ENCODE peak calls at places on chromosomes 13 and 19, in eight cellular contexts. One of them, this sample, is unnamed.

GRCh38 chr19:11984986-11985385 is 20.1 kb downstream of the ZNF763 start:
- DNase-seq in stimulated activated CD8-positive, alpha-beta memory T cell treated with anti-CD3 and anti-CD28 coated beads, Interleukin-7, amount 100 ng/mL, for 1 hour: no peak
- DNase-seq in activated naive CD4-positive, alpha-beta T cell treated with anti-CD3 and anti-CD28 coated beads, Interleukin-2, amount 50 U/mL, for 72 hours: no peak
- DNase-seq in activated naive CD8-positive, alpha-beta T cell treated with anti-CD3 and anti-CD28 coated beads, Interleukin-2, amount 50 U/mL, for 24 hours: no peak
- DNase-seq in NCI-H510A: no peak
- DNase-seq in nucleus accumbens: no peak
- DNase-seq in GDM1: no peak
- DNase-seq in left ventricle myocardium inferior: no peak
- DNase-seq in this sample: no peak

GRCh38 chr19:6730153-6730804 is 7.1 kb downstream of the GPR108 start:
- DNase-seq in stimulated activated CD8-positive, alpha-beta memory T cell treated with anti-CD3 and anti-CD28 coated beads, Interleukin-7, amount 100 ng/mL, for 1 hour: no peak
- DNase-seq in activated naive CD4-positive, alpha-beta T cell treated with anti-CD3 and anti-CD28 coated beads, Interleukin-2, amount 50 U/mL, for 72 hours: peak
- DNase-seq in activated naive CD8-positive, alpha-beta T cell treated with anti-CD3 and anti-CD28 coated beads, Interleukin-2, amount 50 U/mL, for 24 hours: peak
- DNase-seq in NCI-H510A: no peak
- DNase-seq in nucleus accumbens: no peak
- DNase-seq in GDM1: no peak
- DNase-seq in left ventricle myocardium inferior: no peak
- DNase-seq in this sample: no peak

GRCh38 chr19:12546903-12547302 is 4.4 kb downstream of the ZNF564 start:
- DNase-seq in stimulated activated CD8-positive, alpha-beta memory T cell treated with anti-CD3 and anti-CD28 coated beads, Interleukin-7, amount 100 ng/mL, for 1 hour: no peak
- DNase-seq in activated naive CD4-positive, alpha-beta T cell treated with anti-CD3 and anti-CD28 coated beads, Interleukin-2, amount 50 U/mL, for 72 hours: no peak
- DNase-seq in activated naive CD8-positive, alpha-beta T cell treated with anti-CD3 and anti-CD28 coated beads, Interleukin-2, amount 50 U/mL, for 24 hours: no peak
- DNase-seq in NCI-H510A: no peak
- DNase-seq in nucleus accumbens: no peak
- DNase-seq in GDM1: no peak
- DNase-seq in left ventricle myocardium inferior: no peak
- DNase-seq in this sample: no peak

GRCh38 chr13:112734696-112735547 is 45.1 kb downstream of the ATP11A start:
- DNase-seq in stimulated activated CD8-positive, alpha-beta memory T cell treated with anti-CD3 and anti-CD28 coated beads, Interleukin-7, amount 100 ng/mL, for 1 hour: no peak
- DNase-seq in activated naive CD4-positive, alpha-beta T cell treated with anti-CD3 and anti-CD28 coated beads, Interleukin-2, amount 50 U/mL, for 72 hours: no peak
- DNase-seq in activated naive CD8-positive, alpha-beta T cell treated with anti-CD3 and anti-CD28 coated beads, Interleukin-2, amount 50 U/mL, for 24 hours: no peak
- DNase-seq in NCI-H510A: no peak
- DNase-seq in nucleus accumbens: no peak
- DNase-seq in GDM1: no peak
- DNase-seq in left ventricle myocardium inferior: no peak
- DNase-seq in this sample: peak

GRCh38 chr13:114296902-114297301 is 15.5 kb downstream of the UPF3A start:
- DNase-seq in stimulated activated CD8-positive, alpha-beta memory T cell treated with anti-CD3 and anti-CD28 coated beads, Interleukin-7, amount 100 ng/mL, for 1 hour: no peak
- DNase-seq in activated naive CD4-positive, alpha-beta T cell treated with anti-CD3 and anti-CD28 coated beads, Interleukin-2, amount 50 U/mL, for 72 hours: no peak
- DNase-seq in activated naive CD8-positive, alpha-beta T cell treated with anti-CD3 and anti-CD28 coated beads, Interleukin-2, amount 50 U/mL, for 24 hours: no peak
- DNase-seq in NCI-H510A: no peak
- DNase-seq in nucleus accumbens: no peak
- DNase-seq in GDM1: no peak
- DNase-seq in left ventricle myocardium inferior: no peak
- DNase-seq in this sample: no peak

GRCh38 chr19:50796634-50797428 is 6.6 kb downstream of the ACP4 start:
- DNase-seq in stimulated activated CD8-positive, alpha-beta memory T cell treated with anti-CD3 and anti-CD28 coated beads, Interleukin-7, amount 100 ng/mL, for 1 hour: no peak
- DNase-seq in activated naive CD4-positive, alpha-beta T cell treated with anti-CD3 and anti-CD28 coated beads, Interleukin-2, amount 50 U/mL, for 72 hours: no peak
- DNase-seq in activated naive CD8-positive, alpha-beta T cell treated with anti-CD3 and anti-CD28 coated beads, Interleukin-2, amount 50 U/mL, for 24 hours: no peak
- DNase-seq in NCI-H510A: no peak
- DNase-seq in nucleus accumbens: no peak
- DNase-seq in GDM1: no peak
- DNase-seq in left ventricle myocardium inferior: no peak
- DNase-seq in this sample: no peak

GRCh38 chr19:18425515-18426415 is 6.6 kb downstream of the SSBP4 start:
- DNase-seq in stimulated activated CD8-positive, alpha-beta memory T cell treated with anti-CD3 and anti-CD28 coated beads, Interleukin-7, amount 100 ng/mL, for 1 hour: no peak
- DNase-seq in activated naive CD4-positive, alpha-beta T cell treated with anti-CD3 and anti-CD28 coated beads, Interleukin-2, amount 50 U/mL, for 72 hours: no peak
- DNase-seq in activated naive CD8-positive, alpha-beta T cell treated with anti-CD3 and anti-CD28 coated beads, Interleukin-2, amount 50 U/mL, for 24 hours: no peak
- DNase-seq in NCI-H510A: no peak
- DNase-seq in nucleus accumbens: no peak
- DNase-seq in GDM1: no peak
- DNase-seq in left ventricle myocardium inferior: peak
- DNase-seq in this sample: peak

GRCh38 chr19:33302974-33303790 is 848 bp upstream of the CEBPA start:
- DNase-seq in stimulated activated CD8-positive, alpha-beta memory T cell treated with anti-CD3 and anti-CD28 coated beads, Interleukin-7, amount 100 ng/mL, for 1 hour: no peak
- DNase-seq in activated naive CD4-positive, alpha-beta T cell treated with anti-CD3 and anti-CD28 coated beads, Interleukin-2, amount 50 U/mL, for 72 hours: no peak
- DNase-seq in activated naive CD8-positive, alpha-beta T cell treated with anti-CD3 and anti-CD28 coated beads, Interleukin-2, amount 50 U/mL, for 24 hours: peak
- DNase-seq in NCI-H510A: no peak
- DNase-seq in nucleus accumbens: no peak
- DNase-seq in GDM1: no peak
- DNase-seq in left ventricle myocardium inferior: peak
- DNase-seq in this sample: peak

GRCh38 chr13:113152894-113153809 is 5.3 kb upstream of the PROZ start:
- DNase-seq in stimulated activated CD8-positive, alpha-beta memory T cell treated with anti-CD3 and anti-CD28 coated beads, Interleukin-7, amount 100 ng/mL, for 1 hour: no peak
- DNase-seq in activated naive CD4-positive, alpha-beta T cell treated with anti-CD3 and anti-CD28 coated beads, Interleukin-2, amount 50 U/mL, for 72 hours: peak
- DNase-seq in activated naive CD8-positive, alpha-beta T cell treated with anti-CD3 and anti-CD28 coated beads, Interleukin-2, amount 50 U/mL, for 24 hours: peak
- DNase-seq in NCI-H510A: no peak
- DNase-seq in nucleus accumbens: no peak
- DNase-seq in GDM1: no peak
- DNase-seq in left ventricle myocardium inferior: peak
- DNase-seq in this sample: peak

GRCh38 chr13:100667894-100668293 is 6.7 kb downstream of the TMTC4 start:
- DNase-seq in stimulated activated CD8-positive, alpha-beta memory T cell treated with anti-CD3 and anti-CD28 coated beads, Interleukin-7, amount 100 ng/mL, for 1 hour: no peak
- DNase-seq in activated naive CD4-positive, alpha-beta T cell treated with anti-CD3 and anti-CD28 coated beads, Interleukin-2, amount 50 U/mL, for 72 hours: no peak
- DNase-seq in activated naive CD8-positive, alpha-beta T cell treated with anti-CD3 and anti-CD28 coated beads, Interleukin-2, amount 50 U/mL, for 24 hours: no peak
- DNase-seq in NCI-H510A: no peak
- DNase-seq in nucleus accumbens: no peak
- DNase-seq in GDM1: no peak
- DNase-seq in left ventricle myocardium inferior: no peak
- DNase-seq in this sample: no peak

GRCh38 chr13:72983085-72983768 is 75.6 kb upstream of the KLF5 start:
- DNase-seq in stimulated activated CD8-positive, alpha-beta memory T cell treated with anti-CD3 and anti-CD28 coated beads, Interleukin-7, amount 100 ng/mL, for 1 hour: no peak
- DNase-seq in activated naive CD4-positive, alpha-beta T cell treated with anti-CD3 and anti-CD28 coated beads, Interleukin-2, amount 50 U/mL, for 72 hours: no peak
- DNase-seq in activated naive CD8-positive, alpha-beta T cell treated with anti-CD3 and anti-CD28 coated beads, Interleukin-2, amount 50 U/mL, for 24 hours: no peak
- DNase-seq in NCI-H510A: no peak
- DNase-seq in nucleus accumbens: no peak
- DNase-seq in GDM1: no peak
- DNase-seq in left ventricle myocardium inferior: no peak
- DNase-seq in this sample: peak

GRCh38 chr13:41034862-41035261 is 15.7 kb upstream of the ELF1 start:
- DNase-seq in stimulated activated CD8-positive, alpha-beta memory T cell treated with anti-CD3 and anti-CD28 coated beads, Interleukin-7, amount 100 ng/mL, for 1 hour: no peak
- DNase-seq in activated naive CD4-positive, alpha-beta T cell treated with anti-CD3 and anti-CD28 coated beads, Interleukin-2, amount 50 U/mL, for 72 hours: no peak
- DNase-seq in activated naive CD8-positive, alpha-beta T cell treated with anti-CD3 and anti-CD28 coated beads, Interleukin-2, amount 50 U/mL, for 24 hours: no peak
- DNase-seq in NCI-H510A: no peak
- DNase-seq in nucleus accumbens: no peak
- DNase-seq in GDM1: no peak
- DNase-seq in left ventricle myocardium inferior: no peak
- DNase-seq in this sample: no peak

GRCh38 chr13:35179494-35179893 is 237.4 kb downstream of the NBEA start:
- DNase-seq in stimulated activated CD8-positive, alpha-beta memory T cell treated with anti-CD3 and anti-CD28 coated beads, Interleukin-7, amount 100 ng/mL, for 1 hour: no peak
- DNase-seq in activated naive CD4-positive, alpha-beta T cell treated with anti-CD3 and anti-CD28 coated beads, Interleukin-2, amount 50 U/mL, for 72 hours: no peak
- DNase-seq in activated naive CD8-positive, alpha-beta T cell treated with anti-CD3 and anti-CD28 coated beads, Interleukin-2, amount 50 U/mL, for 24 hours: no peak
- DNase-seq in NCI-H510A: no peak
- DNase-seq in nucleus accumbens: no peak
- DNase-seq in GDM1: no peak
- DNase-seq in left ventricle myocardium inferior: no peak
- DNase-seq in this sample: peak

GRCh38 chr19:10505583-10506229 is 2.5 kb upstream of the KEAP1 start:
- DNase-seq in stimulated activated CD8-positive, alpha-beta memory T cell treated with anti-CD3 and anti-CD28 coated beads, Interleukin-7, amount 100 ng/mL, for 1 hour: peak
- DNase-seq in activated naive CD4-positive, alpha-beta T cell treated with anti-CD3 and anti-CD28 coated beads, Interleukin-2, amount 50 U/mL, for 72 hours: peak
- DNase-seq in activated naive CD8-positive, alpha-beta T cell treated with anti-CD3 and anti-CD28 coated beads, Interleukin-2, amount 50 U/mL, for 24 hours: peak
- DNase-seq in NCI-H510A: no peak
- DNase-seq in nucleus accumbens: no peak
- DNase-seq in GDM1: peak
- DNase-seq in left ventricle myocardium inferior: peak
- DNase-seq in this sample: peak

GRCh38 chr13:65314008-65314407 is 1916.1 kb downstream of the PCDH9 start:
- DNase-seq in stimulated activated CD8-positive, alpha-beta memory T cell treated with anti-CD3 and anti-CD28 coated beads, Interleukin-7, amount 100 ng/mL, for 1 hour: no peak
- DNase-seq in activated naive CD4-positive, alpha-beta T cell treated with anti-CD3 and anti-CD28 coated beads, Interleukin-2, amount 50 U/mL, for 72 hours: no peak
- DNase-seq in activated naive CD8-positive, alpha-beta T cell treated with anti-CD3 and anti-CD28 coated beads, Interleukin-2, amount 50 U/mL, for 24 hours: no peak
- DNase-seq in NCI-H510A: no peak
- DNase-seq in nucleus accumbens: no peak
- DNase-seq in GDM1: no peak
- DNase-seq in left ventricle myocardium inferior: no peak
- DNase-seq in this sample: no peak

GRCh38 chr13:34258646-34259386 is 440.9 kb downstream of the RFC3 start:
- DNase-seq in stimulated activated CD8-positive, alpha-beta memory T cell treated with anti-CD3 and anti-CD28 coated beads, Interleukin-7, amount 100 ng/mL, for 1 hour: no peak
- DNase-seq in activated naive CD4-positive, alpha-beta T cell treated with anti-CD3 and anti-CD28 coated beads, Interleukin-2, amount 50 U/mL, for 72 hours: no peak
- DNase-seq in activated naive CD8-positive, alpha-beta T cell treated with anti-CD3 and anti-CD28 coated beads, Interleukin-2, amount 50 U/mL, for 24 hours: no peak
- DNase-seq in NCI-H510A: no peak
- DNase-seq in nucleus accumbens: no peak
- DNase-seq in GDM1: no peak
- DNase-seq in left ventricle myocardium inferior: no peak
- DNase-seq in this sample: no peak

GRCh38 chr13:75318138-75318833 is 163.7 kb downstream of the TBC1D4 start:
- DNase-seq in stimulated activated CD8-positive, alpha-beta memory T cell treated with anti-CD3 and anti-CD28 coated beads, Interleukin-7, amount 100 ng/mL, for 1 hour: no peak
- DNase-seq in activated naive CD4-positive, alpha-beta T cell treated with anti-CD3 and anti-CD28 coated beads, Interleukin-2, amount 50 U/mL, for 72 hours: peak
- DNase-seq in activated naive CD8-positive, alpha-beta T cell treated with anti-CD3 and anti-CD28 coated beads, Interleukin-2, amount 50 U/mL, for 24 hours: peak
- DNase-seq in NCI-H510A: no peak
- DNase-seq in nucleus accumbens: no peak
- DNase-seq in GDM1: no peak
- DNase-seq in left ventricle myocardium inferior: no peak
- DNase-seq in this sample: no peak

GRCh38 chr13:98800078-98800477 is 47.6 kb upstream of the SLC15A1 start:
- DNase-seq in stimulated activated CD8-positive, alpha-beta memory T cell treated with anti-CD3 and anti-CD28 coated beads, Interleukin-7, amount 100 ng/mL, for 1 hour: no peak
- DNase-seq in activated naive CD4-positive, alpha-beta T cell treated with anti-CD3 and anti-CD28 coated beads, Interleukin-2, amount 50 U/mL, for 72 hours: no peak
- DNase-seq in activated naive CD8-positive, alpha-beta T cell treated with anti-CD3 and anti-CD28 coated beads, Interleukin-2, amount 50 U/mL, for 24 hours: no peak
- DNase-seq in NCI-H510A: no peak
- DNase-seq in nucleus accumbens: no peak
- DNase-seq in GDM1: no peak
- DNase-seq in left ventricle myocardium inferior: no peak
- DNase-seq in this sample: no peak

GRCh38 chr13:39282400-39282972 is 244.2 kb downstream of the NHLRC3 start:
- DNase-seq in stimulated activated CD8-positive, alpha-beta memory T cell treated with anti-CD3 and anti-CD28 coated beads, Interleukin-7, amount 100 ng/mL, for 1 hour: no peak
- DNase-seq in activated naive CD4-positive, alpha-beta T cell treated with anti-CD3 and anti-CD28 coated beads, Interleukin-2, amount 50 U/mL, for 72 hours: no peak
- DNase-seq in activated naive CD8-positive, alpha-beta T cell treated with anti-CD3 and anti-CD28 coated beads, Interleukin-2, amount 50 U/mL, for 24 hours: no peak
- DNase-seq in NCI-H510A: no peak
- DNase-seq in nucleus accumbens: no peak
- DNase-seq in GDM1: no peak
- DNase-seq in left ventricle myocardium inferior: no peak
- DNase-seq in this sample: no peak

GRCh38 chr13:60591348-60591747 is 194.3 kb downstream of the TDRD3 start:
- DNase-seq in stimulated activated CD8-positive, alpha-beta memory T cell treated with anti-CD3 and anti-CD28 coated beads, Interleukin-7, amount 100 ng/mL, for 1 hour: no peak
- DNase-seq in activated naive CD4-positive, alpha-beta T cell treated with anti-CD3 and anti-CD28 coated beads, Interleukin-2, amount 50 U/mL, for 72 hours: no peak
- DNase-seq in activated naive CD8-positive, alpha-beta T cell treated with anti-CD3 and anti-CD28 coated beads, Interleukin-2, amount 50 U/mL, for 24 hours: no peak
- DNase-seq in NCI-H510A: no peak
- DNase-seq in nucleus accumbens: no peak
- DNase-seq in GDM1: no peak
- DNase-seq in left ventricle myocardium inferior: no peak
- DNase-seq in this sample: peak

GRCh38 chr13:95608640-95609280 is 35.7 kb downstream of the DZIP1 start:
- DNase-seq in stimulated activated CD8-positive, alpha-beta memory T cell treated with anti-CD3 and anti-CD28 coated beads, Interleukin-7, amount 100 ng/mL, for 1 hour: no peak
- DNase-seq in activated naive CD4-positive, alpha-beta T cell treated with anti-CD3 and anti-CD28 coated beads, Interleukin-2, amount 50 U/mL, for 72 hours: no peak
- DNase-seq in activated naive CD8-positive, alpha-beta T cell treated with anti-CD3 and anti-CD28 coated beads, Interleukin-2, amount 50 U/mL, for 24 hours: no peak
- DNase-seq in NCI-H510A: no peak
- DNase-seq in nucleus accumbens: no peak
- DNase-seq in GDM1: no peak
- DNase-seq in left ventricle myocardium inferior: no peak
- DNase-seq in this sample: peak

GRCh38 chr19:47613165-47614146 is 4.5 kb downstream of the BICRA start:
- DNase-seq in stimulated activated CD8-positive, alpha-beta memory T cell treated with anti-CD3 and anti-CD28 coated beads, Interleukin-7, amount 100 ng/mL, for 1 hour: no peak
- DNase-seq in activated naive CD4-positive, alpha-beta T cell treated with anti-CD3 and anti-CD28 coated beads, Interleukin-2, amount 50 U/mL, for 72 hours: no peak
- DNase-seq in activated naive CD8-positive, alpha-beta T cell treated with anti-CD3 and anti-CD28 coated beads, Interleukin-2, amount 50 U/mL, for 24 hours: no peak
- DNase-seq in NCI-H510A: no peak
- DNase-seq in nucleus accumbens: no peak
- DNase-seq in GDM1: no peak
- DNase-seq in left ventricle myocardium inferior: no peak
- DNase-seq in this sample: peak

GRCh38 chr19:38975214-38975860 is at the start of gene FBXO17:
- DNase-seq in stimulated activated CD8-positive, alpha-beta memory T cell treated with anti-CD3 and anti-CD28 coated beads, Interleukin-7, amount 100 ng/mL, for 1 hour: no peak
- DNase-seq in activated naive CD4-positive, alpha-beta T cell treated with anti-CD3 and anti-CD28 coated beads, Interleukin-2, amount 50 U/mL, for 72 hours: no peak
- DNase-seq in activated naive CD8-positive, alpha-beta T cell treated with anti-CD3 and anti-CD28 coated beads, Interleukin-2, amount 50 U/mL, for 24 hours: no peak
- DNase-seq in NCI-H510A: peak
- DNase-seq in nucleus accumbens: no peak
- DNase-seq in GDM1: no peak
- DNase-seq in left ventricle myocardium inferior: peak
- DNase-seq in this sample: peak

GRCh38 chr13:94480672-94481145 is 1.2 kb upstream of the DCT start:
- DNase-seq in stimulated activated CD8-positive, alpha-beta memory T cell treated with anti-CD3 and anti-CD28 coated beads, Interleukin-7, amount 100 ng/mL, for 1 hour: no peak
- DNase-seq in activated naive CD4-positive, alpha-beta T cell treated with anti-CD3 and anti-CD28 coated beads, Interleukin-2, amount 50 U/mL, for 72 hours: no peak
- DNase-seq in activated naive CD8-positive, alpha-beta T cell treated with anti-CD3 and anti-CD28 coated beads, Interleukin-2, amount 50 U/mL, for 24 hours: no peak
- DNase-seq in NCI-H510A: no peak
- DNase-seq in nucleus accumbens: no peak
- DNase-seq in GDM1: no peak
- DNase-seq in left ventricle myocardium inferior: peak
- DNase-seq in this sample: peak

GRCh38 chr13:28199089-28199488 is 60.7 kb downstream of the PAN3 start:
- DNase-seq in stimulated activated CD8-positive, alpha-beta memory T cell treated with anti-CD3 and anti-CD28 coated beads, Interleukin-7, amount 100 ng/mL, for 1 hour: no peak
- DNase-seq in activated naive CD4-positive, alpha-beta T cell treated with anti-CD3 and anti-CD28 coated beads, Interleukin-2, amount 50 U/mL, for 72 hours: no peak
- DNase-seq in activated naive CD8-positive, alpha-beta T cell treated with anti-CD3 and anti-CD28 coated beads, Interleukin-2, amount 50 U/mL, for 24 hours: no peak
- DNase-seq in NCI-H510A: no peak
- DNase-seq in nucleus accumbens: no peak
- DNase-seq in GDM1: no peak
- DNase-seq in left ventricle myocardium inferior: no peak
- DNase-seq in this sample: no peak

GRCh38 chr13:83865161-83866137 is 16.8 kb downstream of the SLITRK1 start:
- DNase-seq in stimulated activated CD8-positive, alpha-beta memory T cell treated with anti-CD3 and anti-CD28 coated beads, Interleukin-7, amount 100 ng/mL, for 1 hour: no peak
- DNase-seq in activated naive CD4-positive, alpha-beta T cell treated with anti-CD3 and anti-CD28 coated beads, Interleukin-2, amount 50 U/mL, for 72 hours: no peak
- DNase-seq in activated naive CD8-positive, alpha-beta T cell treated with anti-CD3 and anti-CD28 coated beads, Interleukin-2, amount 50 U/mL, for 24 hours: no peak
- DNase-seq in NCI-H510A: no peak
- DNase-seq in nucleus accumbens: no peak
- DNase-seq in GDM1: no peak
- DNase-seq in left ventricle myocardium inferior: no peak
- DNase-seq in this sample: no peak

GRCh38 chr19:2469102-2469914 is 6.6 kb upstream of the GADD45B start:
- DNase-seq in stimulated activated CD8-positive, alpha-beta memory T cell treated with anti-CD3 and anti-CD28 coated beads, Interleukin-7, amount 100 ng/mL, for 1 hour: no peak
- DNase-seq in activated naive CD4-positive, alpha-beta T cell treated with anti-CD3 and anti-CD28 coated beads, Interleukin-2, amount 50 U/mL, for 72 hours: peak
- DNase-seq in activated naive CD8-positive, alpha-beta T cell treated with anti-CD3 and anti-CD28 coated beads, Interleukin-2, amount 50 U/mL, for 24 hours: peak
- DNase-seq in NCI-H510A: no peak
- DNase-seq in nucleus accumbens: no peak
- DNase-seq in GDM1: no peak
- DNase-seq in left ventricle myocardium inferior: no peak
- DNase-seq in this sample: peak

GRCh38 chr13:28753208-28753892 is 34.6 kb upstream of the SLC46A3 start:
- DNase-seq in stimulated activated CD8-positive, alpha-beta memory T cell treated with anti-CD3 and anti-CD28 coated beads, Interleukin-7, amount 100 ng/mL, for 1 hour: no peak
- DNase-seq in activated naive CD4-positive, alpha-beta T cell treated with anti-CD3 and anti-CD28 coated beads, Interleukin-2, amount 50 U/mL, for 72 hours: no peak
- DNase-seq in activated naive CD8-positive, alpha-beta T cell treated with anti-CD3 and anti-CD28 coated beads, Interleukin-2, amount 50 U/mL, for 24 hours: no peak
- DNase-seq in NCI-H510A: no peak
- DNase-seq in nucleus accumbens: no peak
- DNase-seq in GDM1: peak
- DNase-seq in left ventricle myocardium inferior: peak
- DNase-seq in this sample: peak

GRCh38 chr13:77112961-77113360 is 86.0 kb upstream of the FBXL3 start:
- DNase-seq in stimulated activated CD8-positive, alpha-beta memory T cell treated with anti-CD3 and anti-CD28 coated beads, Interleukin-7, amount 100 ng/mL, for 1 hour: no peak
- DNase-seq in activated naive CD4-positive, alpha-beta T cell treated with anti-CD3 and anti-CD28 coated beads, Interleukin-2, amount 50 U/mL, for 72 hours: no peak
- DNase-seq in activated naive CD8-positive, alpha-beta T cell treated with anti-CD3 and anti-CD28 coated beads, Interleukin-2, amount 50 U/mL, for 24 hours: no peak
- DNase-seq in NCI-H510A: no peak
- DNase-seq in nucleus accumbens: no peak
- DNase-seq in GDM1: no peak
- DNase-seq in left ventricle myocardium inferior: no peak
- DNase-seq in this sample: no peak